ENCODE peak calls at places on chromosomes 2 and 18, in five cellular contexts. A is IMR-90, K is BJ, M is heart left ventricle, G is AG09309. I is an unnamed sample.

GRCh38 chr2:191463790-191464189 is 214.1 kb upstream of the NABP1 start:
- DNase-seq in A (no peak), K (no peak), M (no peak), G (no peak), I (no peak)

GRCh38 chr2:168614291-168615018 is 158.4 kb downstream of the CERS6 start:
- DNase-seq in A (no peak), K (no peak), M (no peak), G (no peak), I (no peak)

GRCh38 chr2:68031546-68032160 is 31.2 kb downstream of the C1D start:
- DNase-seq in A (peak; percentile 70), K (no peak), M (no peak), G (peak; percentile 10), I (peak; percentile 72)

GRCh38 chr2:239644016-239644415 is 243.2 kb upstream of the HDAC4 start:
- DNase-seq in A (no peak), K (no peak), M (no peak), G (no peak), I (peak; percentile 5)

GRCh38 chr18:65260030-65260429 is 490.8 kb upstream of the CDH7 start:
- DNase-seq in A (no peak), K (no peak), M (no peak), G (no peak), I (no peak)

GRCh38 chr2:55995206-55995605 is 71.6 kb upstream of the EFEMP1 start:
- DNase-seq in A (no peak), K (no peak), M (no peak), G (no peak), I (no peak)

GRCh38 chr2:20491739-20492531 is 45.1 kb downstream of the RHOB start:
- DNase-seq in A (no peak), K (no peak), M (peak; percentile 61), G (no peak), I (no peak)

GRCh38 chr2:173076557-173077345 is 1.1 kb downstream of the MAP3K20 start:
- DNase-seq in A (peak; percentile 48), K (no peak), M (peak; percentile 59), G (no peak), I (peak; percentile 79)

GRCh38 chr2:206424134-206424533 is 19.2 kb upstream of the ADAM23 start:
- DNase-seq in A (no peak), K (no peak), M (no peak), G (no peak), I (no peak)

GRCh38 chr2:12861344-12861942 is 144.7 kb downstream of the TRIB2 start:
- DNase-seq in A (peak; percentile 78), K (no peak), M (no peak), G (no peak), I (no peak)

GRCh38 chr2:191352536-191352935 is 107.3 kb downstream of the MYO1B start:
- DNase-seq in A (peak; percentile 87), K (peak; percentile 85), M (no peak), G (peak; percentile 51), I (peak; percentile 94)

GRCh38 chr18:50813353-50813752 is 6.5 kb downstream of the MRO start:
- DNase-seq in A (no peak), K (no peak), M (no peak), G (no peak), I (no peak)

GRCh38 chr2:219473511-219473910 is 25.2 kb upstream of the GMPPA start:
- DNase-seq in A (no peak), K (no peak), M (no peak), G (no peak), I (no peak)

GRCh38 chr2:46410273-46411244 is 68.8 kb upstream of the TMEM247 start:
- DNase-seq in A (no peak), K (no peak), M (no peak), G (no peak), I (no peak)

GRCh38 chr2:216683846-216684245 is 11.5 kb downstream of the IGFBP5 start:
- DNase-seq in A (peak; percentile 94), K (peak; percentile 84), M (peak; percentile 68), G (peak; percentile 94), I (peak; percentile 61)

GRCh38 chr2:190379249-190379964 is 28.7 kb upstream of the MFSD6 start:
- DNase-seq in A (peak; percentile 57), K (no peak), M (no peak), G (no peak), I (peak; percentile 59)

GRCh38 chr2:144509001-144509545 is 10.8 kb downstream of the ZEB2 start:
- DNase-seq in A (no peak), K (no peak), M (no peak), G (no peak), I (peak; percentile 17)

GRCh38 chr2:62972601-62973000 is 78.0 kb upstream of the OTX1 start:
- DNase-seq in A (no peak), K (no peak), M (no peak), G (no peak), I (no peak)

GRCh38 chr2:62974999-62975398 is 75.6 kb upstream of the OTX1 start:
- DNase-seq in A (no peak), K (no peak), M (no peak), G (no peak), I (no peak)
- H3K4me3 ChIP-seq in A (no peak overlapping the region), K (no peak overlapping the region), M (no peak overlapping the region), G (no peak overlapping the region), I (no peak overlapping the region)

GRCh38 chr2:40488101-40488598 is 36.3 kb upstream of the SLC8A1 start:
- DNase-seq in A (peak; percentile 56), K (no peak), M (no peak), G (peak; percentile 29), I (peak; percentile 62)
- TF ChIP-seq CTCF in A (peak; percentile 58), K (peak; percentile 55), M (peak; percentile 31), G (peak; percentile 54), I (peak; percentile 58)

GRCh38 chr2:217942731-217943335 is 60.0 kb downstream of the TNS1 start:
- DNase-seq in A (no peak), K (no peak), M (peak; percentile 56), G (no peak), I (no peak)
- H3K4me3 ChIP-seq in A (peak overlapping the region; percentile 63), K (peak overlapping the region; percentile 37), M (peak overlapping the region; percentile 95), G (peak overlapping the region; percentile 63), I (peak overlapping the region; percentile 21)

GRCh38 chr2:109468893-109469292 is 144.9 kb downstream of the SEPTIN10 start:
- DNase-seq in A (no peak), K (no peak), M (no peak), G (no peak), I (no peak)

GRCh38 chr2:109463891-109464290 is 149.9 kb downstream of the SEPTIN10 start:
- DNase-seq in A (no peak), K (no peak), M (no peak), G (no peak), I (no peak)

GRCh38 chr2:109470121-109470921 is 143.4 kb downstream of the SEPTIN10 start:
- DNase-seq in A (peak; percentile 53), K (peak; percentile 61), M (peak; percentile 56), G (peak; percentile 25), I (peak; percentile 63)

GRCh38 chr2:109467701-109468100 is 146.1 kb downstream of the SEPTIN10 start:
- DNase-seq in A (no peak), K (no peak), M (no peak), G (no peak), I (peak; percentile 24)

DNA sequence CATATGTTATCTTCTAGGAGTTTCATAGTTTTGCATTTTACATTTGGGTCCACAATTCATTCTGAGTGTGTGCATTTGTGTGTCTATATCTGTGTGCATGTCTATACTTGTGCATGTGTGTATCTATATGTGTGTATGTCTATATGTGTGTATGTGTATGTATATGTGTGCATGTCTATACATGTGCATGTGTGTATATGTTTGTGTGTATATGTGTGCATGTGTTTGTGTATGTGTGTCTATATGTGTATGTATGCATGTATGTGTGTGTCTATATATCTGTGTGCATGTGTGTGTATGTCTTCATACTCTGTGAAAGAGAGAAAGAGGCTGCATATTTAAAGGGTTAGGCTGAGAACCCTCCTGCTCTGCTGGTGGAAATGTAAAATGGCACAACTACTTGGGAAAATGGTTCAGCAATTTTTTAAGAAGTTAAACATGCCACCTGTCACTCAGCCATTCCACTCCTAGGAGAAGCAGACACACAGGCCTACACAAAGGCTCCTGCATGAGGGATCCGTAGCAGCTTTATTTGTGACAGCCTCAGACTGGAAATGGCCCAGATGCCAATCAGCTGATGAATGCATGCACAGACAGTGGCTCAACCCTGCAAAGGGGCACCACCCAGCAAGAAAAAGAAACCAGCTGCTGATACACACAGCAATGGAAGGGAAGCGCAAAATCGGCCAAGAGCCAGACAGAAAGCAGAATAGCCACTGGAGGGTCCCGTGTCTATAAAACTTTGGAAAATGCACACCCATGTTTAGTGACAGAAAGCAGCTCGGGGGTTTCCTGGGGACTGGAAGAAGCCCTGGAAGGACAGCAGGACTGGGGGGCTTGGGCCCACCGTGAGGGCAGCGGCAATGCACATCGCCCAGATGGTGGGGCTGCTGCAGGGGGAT is 146.8 kb downstream of the SEPTIN10 start:
- DNase-seq in A (peak; percentile 62), K (no peak), M (no peak), G (peak; percentile 10), I (peak; percentile 36)
- TF ChIP-seq CTCF in A (no peak), K (peak; percentile 6), M (no peak), G (peak; percentile 10), I (no peak)